ENCODE peak calls at places on chromosomes 1 and 21, in six cellular contexts. H is mesendoderm, Q is colonic mucosa, M is mesenchymal stem cell, C is adrenal gland, L is right lobe of liver. A is an unnamed sample. For H3K4me1, the result is how much of the 10 kb centered on the place peaks cover.

GRCh38 chr1:101137144-101138126 is 99.4 kb upstream of the S1PR1 start:
- DNase-seq in H (no peak), Q (no peak), M (peak), C (no peak), L (no peak), A (no peak)

GRCh38 chr1:183711691-183712401 is 58.7 kb upstream of the APOBEC4 start:
- DNase-seq in H (peak), Q (no peak), M (peak), C (no peak), L (no peak), A (no peak)

GRCh38 chr1:111736548-111737215 is 2.5 kb downstream of the INKA2 start:
- DNase-seq in H (no peak), Q (no peak), M (no peak), C (peak), L (no peak), A (no peak)

GRCh38 chr21:16942703-16943102 is 570.1 kb upstream of the CXADR start:
- DNase-seq in H (peak), Q (no peak), M (peak), C (peak), L (no peak), A (no peak)

GRCh38 chr1:112719706-112720105 is 4.6 kb upstream of the PPM1J start:
- DNase-seq in H (no peak), Q (no peak), M (no peak), C (no peak), L (no peak), A (no peak)

GRCh38 chr1:63758805-63759204 is 15.0 kb upstream of the ROR1 start:
- DNase-seq in H (no peak), Q (peak), M (no peak), C (no peak), L (no peak), A (no peak)

GRCh38 chr1:179939941-179940340 is 14.7 kb upstream of the CEP350 start:
- DNase-seq in H (no peak), Q (no peak), M (no peak), C (no peak), L (no peak), A (no peak)

GRCh38 chr21:42534361-42534900 is 20.8 kb downstream of the SLC37A1 start:
- DNase-seq in H (no peak), Q (no peak), M (no peak), C (peak), L (no peak), A (no peak)

GRCh38 chr1:159869173-159869572 is 6.7 kb upstream of the VSIG8 start:
- DNase-seq in H (no peak), Q (no peak), M (peak), C (peak), L (no peak), A (no peak)
- H3K4me1 ChIP-seq in H (under half), Q (under half), M (under half), C (under half), L (under half), A (under half)

GRCh38 chr1:93080424-93080823 is 1.3 kb downstream of the MTF2 start:
- DNase-seq in H (peak), Q (no peak), M (peak), C (no peak), L (no peak), A (no peak)
- H3K27ac ChIP-seq in H (no peak), Q (peak), M (peak), C (peak), L (peak), A (peak)

GRCh38 chr21:33125981-33126380 is 56.0 kb downstream of the OLIG1 start:
- DNase-seq in H (no peak), Q (no peak), M (no peak), C (no peak), L (no peak), A (no peak)

GRCh38 chr21:33124879-33125278 is 54.9 kb downstream of the OLIG1 start:
- DNase-seq in H (no peak), Q (no peak), M (no peak), C (no peak), L (no peak), A (no peak)

GRCh38 chr21:33127154-33127893 is 57.4 kb downstream of the OLIG1 start:
- DNase-seq in H (peak), Q (peak), M (peak), C (peak), L (peak), A (peak)

GRCh38 chr21:33128538-33128937 is 58.6 kb downstream of the OLIG1 start:
- DNase-seq in H (no peak), Q (no peak), M (no peak), C (no peak), L (no peak), A (no peak)

DNA sequence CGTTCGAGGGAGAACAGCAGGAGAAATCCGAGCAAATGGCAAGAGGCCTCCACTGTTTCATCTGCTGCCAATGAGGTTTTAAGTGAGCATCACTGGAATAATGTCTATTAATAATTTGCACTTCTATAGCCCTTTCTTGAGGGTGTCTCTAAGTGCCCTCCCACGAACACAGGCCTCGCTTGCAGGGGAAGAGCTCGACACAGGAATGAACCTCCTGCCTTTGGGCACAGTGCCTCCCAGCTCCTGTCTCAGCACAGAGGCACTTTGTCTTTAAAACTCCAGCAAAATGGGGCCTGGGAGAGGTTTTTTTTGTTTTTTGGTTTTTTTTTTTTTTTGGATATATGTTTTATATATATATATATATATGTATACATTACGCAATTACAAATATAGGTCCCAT is 56.6 kb downstream of the OLIG1 start:
- DNase-seq in H (no peak), Q (no peak), M (no peak), C (no peak), L (no peak), A (no peak)
- H3K4me1 ChIP-seq in H (under half), Q (under half), M (under half), C (under half), L (under half), A (under half)

GRCh38 chr1:170010443-170010842 is 64.1 kb downstream of the KIFAP3 start:
- DNase-seq in H (peak), Q (peak), M (peak), C (peak), L (no peak), A (no peak)

GRCh38 chr1:170017478-170017877 is 57.0 kb downstream of the KIFAP3 start:
- DNase-seq in H (no peak), Q (no peak), M (no peak), C (no peak), L (no peak), A (no peak)

DNA sequence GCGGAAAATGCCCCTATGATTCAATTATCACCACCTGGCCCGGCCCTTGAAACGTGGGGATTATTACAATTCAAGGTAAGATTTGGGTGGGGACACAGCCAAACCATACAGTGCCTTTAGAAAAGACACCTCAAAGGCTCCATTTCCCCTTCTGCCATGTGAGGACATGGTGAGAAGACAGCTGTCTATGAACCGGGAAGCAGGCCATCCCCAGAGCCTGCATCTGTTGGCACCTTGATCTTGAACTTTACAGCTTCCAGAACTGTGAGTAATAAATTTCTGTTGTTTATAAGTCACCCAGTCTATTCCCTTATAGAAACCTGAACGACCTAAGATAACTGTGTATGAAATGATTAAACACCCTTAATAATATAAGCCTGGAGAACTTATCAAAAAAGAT is 61.6 kb downstream of the KIFAP3 start:
- DNase-seq in H (no peak), Q (no peak), M (no peak), C (no peak), L (no peak), A (no peak)
- H3K27ac ChIP-seq in H (no peak), Q (no peak), M (no peak), C (no peak), L (no peak), A (no peak)

DNA sequence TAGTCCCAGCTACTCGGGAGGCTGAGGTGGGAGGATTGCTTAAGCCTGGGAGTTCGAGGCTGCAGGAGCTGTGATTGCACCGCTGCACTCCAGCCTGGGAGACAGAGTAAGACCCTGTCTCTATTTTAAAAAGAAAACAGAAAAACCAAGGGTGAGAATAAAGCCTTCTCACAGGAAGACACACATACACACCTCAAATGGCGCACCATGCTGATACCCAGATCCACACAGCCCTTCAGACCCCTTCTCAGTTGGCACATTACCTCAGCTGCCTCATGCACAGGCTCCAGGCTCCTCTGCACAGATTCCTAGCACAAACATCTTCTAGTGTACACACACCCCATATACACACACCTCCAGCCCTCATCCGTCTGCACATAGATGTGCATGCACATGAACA is 7.9 kb downstream of the FGR start:
- DNase-seq in H (no peak), Q (no peak), M (no peak), C (no peak), L (no peak), A (peak)
- H3K4me1 ChIP-seq in H (under half), Q (under half), M (under half), C (under half), L (under half), A (under half)

GRCh38 chr1:222098382-222098781 is 356.5 kb upstream of the DUSP10 start:
- DNase-seq in H (no peak), Q (no peak), M (no peak), C (no peak), L (no peak), A (no peak)

GRCh38 chr1:222096476-222096772 is 354.5 kb upstream of the DUSP10 start:
- DNase-seq in H (no peak), Q (no peak), M (no peak), C (no peak), L (no peak), A (no peak)

GRCh38 chr1:222095606-222096475 is 354.0 kb upstream of the DUSP10 start:
- DNase-seq in H (peak), Q (peak), M (peak), C (peak), L (no peak), A (no peak)

GRCh38 chr1:222096883-222097282 is 355.0 kb upstream of the DUSP10 start:
- DNase-seq in H (no peak), Q (no peak), M (no peak), C (no peak), L (no peak), A (no peak)

GRCh38 chr1:222097646-222098045 is 355.8 kb upstream of the DUSP10 start:
- DNase-seq in H (peak), Q (peak), M (no peak), C (no peak), L (no peak), A (no peak)
- H3K27ac ChIP-seq in H (no peak), Q (no peak), M (no peak), C (no peak), L (peak), A (no peak)

DNA sequence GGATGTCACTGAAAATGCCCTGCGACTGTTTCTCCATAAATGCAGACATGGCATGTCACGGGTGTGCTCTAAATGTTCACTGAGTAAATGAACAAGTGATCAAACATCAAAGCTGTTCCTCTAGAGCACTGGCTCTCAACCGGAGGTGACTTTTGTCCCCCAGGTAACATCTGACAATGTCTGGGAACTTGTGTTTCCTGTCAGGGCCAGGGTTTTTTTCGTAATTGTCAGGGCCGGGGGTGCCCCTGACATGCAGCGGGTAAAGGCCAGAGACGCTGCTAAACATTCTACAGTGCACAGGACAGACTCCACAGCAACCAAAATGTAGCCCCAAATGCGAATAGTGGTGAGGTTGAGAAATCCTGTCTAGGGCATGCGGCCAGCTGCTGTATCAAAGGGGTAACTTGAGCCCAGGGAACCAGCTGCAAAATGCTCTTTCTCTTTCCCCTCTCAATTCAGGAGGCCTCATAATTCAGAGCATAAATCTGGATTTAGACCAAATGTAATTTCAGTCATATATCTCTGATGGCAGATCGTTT is 2.0 kb downstream of the ALDH4A1 start:
- DNase-seq in H (no peak), Q (no peak), M (no peak), C (no peak), L (peak), A (no peak)
- H3K4me1 ChIP-seq in H (under half), Q (under half), M (under half), C (under half), L (under half), A (under half)